ENCODE peak calls at places on chromosomes 3 and 15, in seven cellular contexts. One of them, this sample, is unnamed.

GRCh38 chr3:60935709-60936108 is 315.5 kb downstream of the FHIT start:
- DNase-seq in GM23338: no peak
- DNase-seq in GM12878: no peak
- DNase-seq in PC-9: no peak
- DNase-seq in bronchial epithelial cell: peak; percentile 94
- DNase-seq in choroid plexus epithelial cell: peak; percentile 59
- DNase-seq in RWPE2: no peak
- DNase-seq in this sample: no peak

GRCh38 chr3:170977911-170978310 is 48.6 kb downstream of the SLC2A2 start:
- DNase-seq in GM23338: no peak
- DNase-seq in GM12878: no peak
- DNase-seq in PC-9: no peak
- DNase-seq in bronchial epithelial cell: no peak
- DNase-seq in choroid plexus epithelial cell: peak; percentile 84
- DNase-seq in RWPE2: no peak
- DNase-seq in this sample: no peak

GRCh38 chr15:51144021-51144532 is 49.4 kb upstream of the TNFAIP8L3 start:
- DNase-seq in GM23338: peak; percentile 21
- DNase-seq in GM12878: no peak
- DNase-seq in PC-9: no peak
- DNase-seq in bronchial epithelial cell: peak; percentile 84
- DNase-seq in choroid plexus epithelial cell: peak; percentile 98
- DNase-seq in RWPE2: no peak
- DNase-seq in this sample: no peak

GRCh38 chr3:8742921-8743605 is 9.5 kb downstream of the CAV3 start:
- DNase-seq in GM23338: peak; percentile 28
- DNase-seq in GM12878: no peak
- DNase-seq in PC-9: no peak
- DNase-seq in bronchial epithelial cell: peak; percentile 54
- DNase-seq in choroid plexus epithelial cell: peak; percentile 60
- DNase-seq in RWPE2: no peak
- DNase-seq in this sample: no peak

GRCh38 chr3:126136428-126137220 is 43.8 kb downstream of the ALDH1L1 start:
- DNase-seq in GM23338: no peak
- DNase-seq in GM12878: no peak
- DNase-seq in PC-9: no peak
- DNase-seq in bronchial epithelial cell: no peak
- DNase-seq in choroid plexus epithelial cell: no peak
- DNase-seq in RWPE2: no peak
- DNase-seq in this sample: no peak

GRCh38 chr15:48636511-48636910 is 9.0 kb downstream of the FBN1 start:
- DNase-seq in GM23338: no peak
- DNase-seq in GM12878: no peak
- DNase-seq in PC-9: no peak
- DNase-seq in bronchial epithelial cell: no peak
- DNase-seq in choroid plexus epithelial cell: peak; percentile 81
- DNase-seq in RWPE2: no peak
- DNase-seq in this sample: no peak

GRCh38 chr15:91491131-91491950 is 362.2 kb upstream of the SLCO3A1 start:
- DNase-seq in GM23338: no peak
- DNase-seq in GM12878: no peak
- DNase-seq in PC-9: no peak
- DNase-seq in bronchial epithelial cell: peak; percentile 59
- DNase-seq in choroid plexus epithelial cell: no peak
- DNase-seq in RWPE2: no peak
- DNase-seq in this sample: no peak

GRCh38 chr15:38603271-38603670 is 38.7 kb upstream of the RASGRP1 start:
- DNase-seq in GM23338: peak; percentile 28
- DNase-seq in GM12878: no peak
- DNase-seq in PC-9: no peak
- DNase-seq in bronchial epithelial cell: no peak
- DNase-seq in choroid plexus epithelial cell: no peak
- DNase-seq in RWPE2: no peak
- DNase-seq in this sample: no peak

GRCh38 chr3:37558580-37558979 is 303.1 kb upstream of the CTDSPL start:
- DNase-seq in GM23338: no peak
- DNase-seq in GM12878: no peak
- DNase-seq in PC-9: no peak
- DNase-seq in bronchial epithelial cell: no peak
- DNase-seq in choroid plexus epithelial cell: no peak
- DNase-seq in RWPE2: no peak
- DNase-seq in this sample: no peak

GRCh38 chr3:56302417-56302816 is 165.8 kb downstream of the ERC2 start:
- DNase-seq in GM23338: peak; percentile 64
- DNase-seq in GM12878: no peak
- DNase-seq in PC-9: no peak
- DNase-seq in bronchial epithelial cell: no peak
- DNase-seq in choroid plexus epithelial cell: peak; percentile 11
- DNase-seq in RWPE2: no peak
- DNase-seq in this sample: no peak

DNA sequence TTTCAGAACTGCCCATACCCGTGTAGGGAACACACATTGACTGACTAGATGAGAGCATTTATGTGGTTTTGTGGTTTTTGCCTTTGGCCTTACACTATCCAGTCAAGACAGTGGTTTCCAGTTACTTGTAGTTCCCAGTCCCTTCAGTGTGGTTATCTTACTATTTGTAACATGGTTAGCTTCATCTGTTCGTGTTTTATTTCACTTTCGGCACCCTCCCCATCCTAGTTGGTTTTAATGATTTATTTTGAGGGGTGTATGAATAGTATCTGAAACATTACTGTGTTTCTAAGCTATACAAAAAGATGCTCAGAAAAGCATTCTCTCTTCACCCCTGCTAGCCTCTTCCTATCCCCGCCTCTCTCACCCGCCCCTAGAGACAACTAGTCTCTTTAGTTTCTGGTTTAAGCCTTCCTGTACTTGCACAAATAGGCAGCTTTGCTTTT is 14.1 kb downstream of the LYSMD4 start:
- DNase-seq in GM23338: no peak
- DNase-seq in GM12878: peak; percentile 83
- DNase-seq in PC-9: no peak
- DNase-seq in bronchial epithelial cell: no peak
- DNase-seq in choroid plexus epithelial cell: peak; percentile 94
- DNase-seq in RWPE2: no peak
- DNase-seq in this sample: peak; percentile 60
- H3K4me3 ChIP-seq in GM23338: no peak overlapping the region
- H3K4me3 ChIP-seq in GM12878: peak overlapping the region; percentile 30
- H3K4me3 ChIP-seq in PC-9: no peak overlapping the region
- H3K4me3 ChIP-seq in bronchial epithelial cell: no peak overlapping the region
- H3K4me3 ChIP-seq in choroid plexus epithelial cell: no peak overlapping the region
- H3K4me3 ChIP-seq in RWPE2: no peak overlapping the region
- H3K4me3 ChIP-seq in this sample: no peak overlapping the region

DNA sequence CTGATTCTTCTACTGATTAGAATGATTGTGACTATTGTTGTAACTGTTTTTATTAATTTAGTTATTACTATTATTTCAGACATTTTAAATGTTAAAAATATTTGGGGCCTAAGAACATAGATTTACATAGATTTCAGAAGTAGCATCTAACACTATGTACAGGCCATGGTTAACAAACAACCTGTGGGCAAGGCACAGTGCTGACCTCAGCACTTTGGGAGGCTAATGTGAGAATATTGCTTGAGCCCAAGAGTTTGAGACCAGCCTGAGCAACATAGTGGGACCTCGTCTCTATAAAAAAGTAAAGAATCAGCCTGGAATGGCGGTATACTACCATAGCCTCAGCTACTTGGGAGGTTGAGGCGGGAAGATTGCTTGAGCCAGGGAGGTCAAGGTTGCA is 69.1 kb upstream of the CNTN4 start:
- DNase-seq in GM23338: no peak
- DNase-seq in GM12878: no peak
- DNase-seq in PC-9: no peak
- DNase-seq in bronchial epithelial cell: no peak
- DNase-seq in choroid plexus epithelial cell: no peak
- DNase-seq in RWPE2: no peak
- DNase-seq in this sample: no peak
- H3K4me3 ChIP-seq in GM23338: no peak overlapping the region
- H3K4me3 ChIP-seq in GM12878: no peak overlapping the region
- H3K4me3 ChIP-seq in PC-9: no peak overlapping the region
- H3K4me3 ChIP-seq in bronchial epithelial cell: no peak overlapping the region
- H3K4me3 ChIP-seq in choroid plexus epithelial cell: no peak overlapping the region
- H3K4me3 ChIP-seq in RWPE2: no peak overlapping the region
- H3K4me3 ChIP-seq in this sample: no peak overlapping the region

GRCh38 chr3:197959500-197959890 is 522 bp upstream of the LMLN start:
- DNase-seq in GM23338: no peak
- DNase-seq in GM12878: no peak
- DNase-seq in PC-9: no peak
- DNase-seq in bronchial epithelial cell: no peak
- DNase-seq in choroid plexus epithelial cell: no peak
- DNase-seq in RWPE2: no peak
- DNase-seq in this sample: no peak
- H3K4me3 ChIP-seq in GM23338: peak overlapping the region; percentile 91
- H3K4me3 ChIP-seq in GM12878: peak overlapping the region; percentile 66
- H3K4me3 ChIP-seq in PC-9: peak overlapping the region; percentile 70
- H3K4me3 ChIP-seq in bronchial epithelial cell: peak overlapping the region; percentile 70
- H3K4me3 ChIP-seq in choroid plexus epithelial cell: peak overlapping the region; percentile 95
- H3K4me3 ChIP-seq in RWPE2: peak overlapping the region; percentile 50
- H3K4me3 ChIP-seq in this sample: peak overlapping the region; percentile 80

GRCh38 chr15:25862087-25862468 is 1.0 kb downstream of the ATP10A start:
- DNase-seq in GM23338: peak; percentile 39
- DNase-seq in GM12878: no peak
- DNase-seq in PC-9: no peak
- DNase-seq in bronchial epithelial cell: no peak
- DNase-seq in choroid plexus epithelial cell: no peak
- DNase-seq in RWPE2: no peak
- DNase-seq in this sample: no peak
- H3K4me3 ChIP-seq in GM23338: peak overlapping the region; percentile 72
- H3K4me3 ChIP-seq in GM12878: no peak overlapping the region
- H3K4me3 ChIP-seq in PC-9: no peak overlapping the region
- H3K4me3 ChIP-seq in bronchial epithelial cell: peak overlapping the region; percentile 43
- H3K4me3 ChIP-seq in choroid plexus epithelial cell: no peak overlapping the region
- H3K4me3 ChIP-seq in RWPE2: peak overlapping the region; percentile 60
- H3K4me3 ChIP-seq in this sample: no peak overlapping the region

DNA sequence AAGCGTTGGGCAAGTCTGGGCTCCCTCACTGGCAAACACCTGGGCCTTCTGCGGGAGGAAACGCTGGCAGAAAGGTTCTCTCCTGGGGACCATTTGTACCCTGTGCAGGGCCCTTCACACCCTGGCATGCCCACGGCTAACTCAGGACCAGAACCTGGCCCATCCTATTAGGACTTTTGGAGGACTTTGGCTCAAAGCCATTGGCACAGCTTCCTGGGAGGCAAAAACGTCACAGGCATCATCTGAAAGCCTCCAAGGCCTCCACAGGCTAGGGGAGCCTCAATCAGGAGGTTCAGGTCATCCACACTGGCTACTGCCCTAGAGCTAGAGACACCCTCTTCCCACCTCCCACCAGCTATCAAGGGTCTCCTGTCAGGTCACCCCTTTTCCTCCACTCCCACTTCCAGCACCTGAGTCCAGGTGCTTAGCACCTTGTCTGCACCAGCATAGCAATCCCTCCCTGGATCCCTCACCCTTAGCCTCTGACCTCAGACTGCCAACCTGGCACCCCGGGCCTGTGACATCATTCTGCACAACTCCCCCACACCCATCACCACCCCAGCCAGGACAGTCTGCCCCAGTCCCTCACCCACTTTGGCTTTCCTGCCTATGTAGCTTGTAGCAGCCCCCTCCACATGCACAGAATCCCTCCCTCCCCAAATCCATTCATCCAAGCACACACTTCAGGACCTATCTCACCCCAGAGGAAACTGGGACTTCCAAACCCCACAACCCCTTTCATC is 644 bp upstream of the PLXNB1 start:
- DNase-seq in GM23338: no peak
- DNase-seq in GM12878: no peak
- DNase-seq in PC-9: no peak
- DNase-seq in bronchial epithelial cell: no peak
- DNase-seq in choroid plexus epithelial cell: no peak
- DNase-seq in RWPE2: peak; percentile 33
- DNase-seq in this sample: no peak
- H3K4me3 ChIP-seq in GM23338: peak overlapping the region; percentile 84
- H3K4me3 ChIP-seq in GM12878: no peak overlapping the region
- H3K4me3 ChIP-seq in PC-9: peak overlapping the region; percentile 73
- H3K4me3 ChIP-seq in bronchial epithelial cell: peak overlapping the region; percentile 66
- H3K4me3 ChIP-seq in choroid plexus epithelial cell: peak overlapping the region; percentile 69
- H3K4me3 ChIP-seq in RWPE2: peak overlapping the region; percentile 84
- H3K4me3 ChIP-seq in this sample: no peak overlapping the region

DNA sequence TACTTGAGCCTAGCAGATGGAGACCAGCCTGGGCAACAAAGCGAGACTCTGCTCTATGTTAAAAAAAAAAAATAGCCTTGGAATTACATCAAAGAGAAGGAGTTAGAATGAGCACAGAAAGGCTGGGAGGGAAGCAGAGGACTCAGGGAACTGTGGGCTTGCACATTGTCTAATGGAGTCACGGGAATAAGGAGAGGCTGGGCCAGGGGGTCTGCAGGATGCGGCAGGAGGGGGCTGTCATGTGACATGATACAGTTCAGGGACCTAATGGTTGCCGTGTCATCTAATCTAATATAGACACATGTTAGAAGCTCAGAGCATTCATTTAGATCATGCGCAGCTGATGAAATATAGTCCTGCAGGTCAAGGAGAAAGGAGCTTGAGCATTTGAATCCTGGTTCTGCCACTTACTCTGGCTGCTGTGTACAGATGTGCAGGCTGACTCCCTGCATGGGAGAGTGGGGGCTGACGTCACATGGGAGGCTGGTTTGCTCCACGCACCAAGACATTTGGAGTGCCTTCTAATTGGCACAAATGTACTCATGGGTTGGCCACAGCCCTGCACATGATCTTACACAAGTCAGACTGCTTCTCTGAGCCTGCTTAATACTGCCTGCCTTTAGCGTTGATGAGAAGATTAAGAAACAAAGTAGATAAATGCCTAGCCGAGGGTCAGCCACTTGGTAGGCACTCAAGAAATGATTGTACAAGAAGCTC is 32.7 kb downstream of the GRK7 start:
- DNase-seq in GM23338: no peak
- DNase-seq in GM12878: no peak
- DNase-seq in PC-9: no peak
- DNase-seq in bronchial epithelial cell: peak; percentile 30
- DNase-seq in choroid plexus epithelial cell: no peak
- DNase-seq in RWPE2: no peak
- DNase-seq in this sample: no peak
- H3K4me3 ChIP-seq in GM23338: no peak overlapping the region
- H3K4me3 ChIP-seq in GM12878: no peak overlapping the region
- H3K4me3 ChIP-seq in PC-9: no peak overlapping the region
- H3K4me3 ChIP-seq in bronchial epithelial cell: no peak overlapping the region
- H3K4me3 ChIP-seq in choroid plexus epithelial cell: no peak overlapping the region
- H3K4me3 ChIP-seq in RWPE2: no peak overlapping the region
- H3K4me3 ChIP-seq in this sample: no peak overlapping the region

DNA sequence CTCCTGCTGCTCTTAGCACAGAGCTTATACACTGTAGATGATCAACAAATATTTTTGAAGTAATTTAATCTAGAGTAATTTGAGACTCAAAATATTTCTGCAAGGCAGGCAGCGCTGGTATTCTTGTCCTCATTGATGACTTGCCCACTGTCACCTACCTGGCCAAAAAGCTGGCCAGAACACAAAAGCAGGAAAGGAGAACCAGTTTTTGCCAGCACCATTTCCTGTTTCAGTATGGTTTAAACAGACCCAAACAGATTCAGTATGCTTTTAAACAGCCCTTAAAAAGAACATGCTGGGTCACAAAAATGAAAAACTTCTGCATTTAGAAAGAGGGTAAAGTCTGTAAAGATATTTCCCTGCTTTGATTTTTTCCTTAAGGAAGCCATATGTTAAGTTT is 42.3 kb upstream of the ZNF280D start:
- DNase-seq in GM23338: no peak
- DNase-seq in GM12878: no peak
- DNase-seq in PC-9: no peak
- DNase-seq in bronchial epithelial cell: no peak
- DNase-seq in choroid plexus epithelial cell: no peak
- DNase-seq in RWPE2: no peak
- DNase-seq in this sample: no peak
- H3K4me3 ChIP-seq in GM23338: no peak overlapping the region
- H3K4me3 ChIP-seq in GM12878: no peak overlapping the region
- H3K4me3 ChIP-seq in PC-9: no peak overlapping the region
- H3K4me3 ChIP-seq in bronchial epithelial cell: no peak overlapping the region
- H3K4me3 ChIP-seq in choroid plexus epithelial cell: no peak overlapping the region
- H3K4me3 ChIP-seq in RWPE2: no peak overlapping the region
- H3K4me3 ChIP-seq in this sample: no peak overlapping the region

This sample was measured in GM06990.